ENCODE peak calls at places on chromosomes 2 and 18, in five cellular contexts. X is neural progenitor cell, Q is adrenal gland, G is OCI-LY7, U is sigmoid colon. V is an unnamed sample. For H3K9me3, the result is how much of the 10 kb centered on the place peaks cover.

GRCh38 chr2:168805615-168806014 is 3.2 kb downstream of the NOSTRIN start:
- DNase-seq in Q (no peak), U (no peak), G (no peak), X (no peak), V (no peak)

GRCh38 chr18:59455728-59456276 is 96.7 kb upstream of the LMAN1 start:
- DNase-seq in X (no peak), U (peak), Q (peak), G (no peak), V (no peak)

GRCh38 chr2:206863196-206863595 is 76.1 kb upstream of the CPO start:
- DNase-seq in X (no peak), U (no peak), G (no peak), Q (no peak), V (no peak)

GRCh38 chr2:173854840-173855239 is 110.3 kb downstream of the SP3 start:
- DNase-seq in U (no peak), G (no peak), X (no peak), Q (peak), V (peak)

GRCh38 chr2:222791946-222792649 is 68.7 kb upstream of the ACSL3 start:
- DNase-seq in Q (peak), U (peak), G (no peak), X (no peak), V (peak)

GRCh38 chr2:206063635-206064034 is 22.3 kb downstream of the INO80D start:
- DNase-seq in G (no peak), X (no peak), U (no peak), Q (no peak), V (no peak)

GRCh38 chr2:174985624-174986023 is 19.6 kb downstream of the CHN1 start:
- DNase-seq in U (no peak), X (peak), Q (no peak), G (no peak), V (no peak)

GRCh38 chr2:121386707-121387106 is 101.7 kb upstream of the TFCP2L1 start:
- DNase-seq in U (no peak), G (no peak), X (no peak), Q (no peak), V (no peak)

GRCh38 chr2:138565251-138565598 is 63.7 kb downstream of the SPOPL start:
- DNase-seq in X (no peak), G (no peak), Q (no peak), U (no peak), V (no peak)

GRCh38 chr2:25714740-25715139 is 41.4 kb upstream of the DTNB start:
- DNase-seq in U (no peak), Q (no peak), G (no peak), X (no peak), V (no peak)

GRCh38 chr2:164257794-164258193 is 363.5 kb downstream of the GRB14 start:
- DNase-seq in G (no peak), Q (no peak), X (no peak), U (no peak), V (no peak)
- H3K4me3 ChIP-seq in G (no peak), Q (no peak), X (no peak), U (no peak), V (no peak)

GRCh38 chr2:62207480-62207879 is 11.6 kb downstream of the B3GNT2 start:
- DNase-seq in U (no peak), G (no peak), Q (no peak), X (peak), V (no peak)
- H3K9me3 ChIP-seq in U (under half), G (under half), Q (under half), X (under half), V (under half)

GRCh38 chr2:150644298-150645067 is 157.0 kb upstream of the RND3 start:
- DNase-seq in X (no peak), U (no peak), Q (peak), G (no peak), V (no peak)
- TF ChIP-seq CTCF in X (no peak), U (no peak), Q (no peak), G (no peak), V (no peak)

GRCh38 chr2:100034431-100034830 is 108.0 kb downstream of the AFF3 start:
- DNase-seq in U (no peak), X (no peak), G (no peak), Q (no peak), V (no peak)

GRCh38 chr2:100038019-100038418 is 104.4 kb downstream of the AFF3 start:
- DNase-seq in Q (no peak), X (peak), G (no peak), U (no peak), V (no peak)

GRCh38 chr2:100039291-100039985 is 103.0 kb downstream of the AFF3 start:
- DNase-seq in U (no peak), G (no peak), X (no peak), Q (no peak), V (no peak)

GRCh38 chr2:100036020-100036419 is 106.4 kb downstream of the AFF3 start:
- DNase-seq in X (no peak), Q (no peak), U (no peak), G (no peak), V (no peak)

GRCh38 chr2:100036793-100037192 is 105.6 kb downstream of the AFF3 start:
- DNase-seq in Q (no peak), X (no peak), G (no peak), U (no peak), V (no peak)
- H3K4me3 ChIP-seq in Q (no peak), X (no peak), G (no peak), U (no peak), V (no peak)

GRCh38 chr18:29012364-29012763 is 835.4 kb upstream of the CDH2 start:
- DNase-seq in U (no peak), G (no peak), Q (no peak), X (no peak), V (no peak)
- H3K9me3 ChIP-seq in U (under half), G (under half), Q (under half), X (under half), V (under half)

DNA sequence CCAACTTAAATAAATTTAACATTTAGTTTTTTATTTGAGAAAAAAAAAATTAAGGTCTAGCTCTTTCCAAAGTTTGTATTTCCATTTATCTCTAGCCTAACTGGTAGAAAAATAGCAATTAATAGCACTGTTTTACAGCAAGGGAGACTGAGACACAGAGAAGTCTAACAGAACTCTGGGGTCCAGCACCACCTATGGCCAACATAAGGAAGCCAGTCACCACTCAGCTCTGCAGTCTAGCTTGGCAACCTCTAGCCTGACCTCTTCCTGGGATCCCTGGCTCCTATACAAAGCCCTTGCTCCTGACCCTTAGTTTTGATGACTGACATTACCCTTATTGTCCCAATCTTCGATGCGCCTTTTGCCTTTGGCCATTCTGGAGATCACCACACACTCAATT is 114.1 kb upstream of the TLK1 start:
- DNase-seq in X (no peak), G (no peak), U (no peak), Q (no peak), V (no peak)
- TF ChIP-seq CTCF in X (no peak), G (no peak), U (no peak), Q (no peak), V (no peak)

GRCh38 chr2:214052235-214052634 is 358.6 kb upstream of the VWC2L start:
- DNase-seq in U (no peak), X (no peak), Q (peak), G (no peak), V (no peak)

GRCh38 chr2:214057986-214058385 is 352.9 kb upstream of the VWC2L start:
- DNase-seq in X (no peak), G (no peak), Q (no peak), U (no peak), V (no peak)
- H3K4me3 ChIP-seq in X (no peak), G (no peak), Q (no peak), U (no peak), V (no peak)

DNA sequence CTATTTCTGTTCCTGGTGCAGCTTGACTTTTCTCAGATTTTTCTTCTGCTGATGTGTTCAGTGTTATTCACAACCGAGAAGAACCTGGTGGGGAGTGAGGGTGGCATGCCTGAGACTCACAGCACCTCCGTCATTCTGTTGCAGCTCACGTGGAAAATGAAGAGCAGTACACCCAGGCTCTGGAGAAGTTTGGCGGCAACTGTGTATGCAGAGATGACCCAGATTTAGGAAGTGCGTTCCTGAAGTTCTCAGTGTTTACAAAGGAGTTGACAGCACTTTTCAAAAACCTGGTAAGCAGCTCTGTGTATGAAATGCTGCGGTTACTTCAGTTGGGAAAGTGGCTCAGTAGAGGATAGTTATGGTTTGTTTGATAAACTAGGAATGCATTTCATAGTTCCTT is 90.5 kb downstream of the ASAP2 start:
- DNase-seq in X (no peak), U (peak), G (no peak), Q (no peak), V (no peak)
- H3K9me3 ChIP-seq in X (under half), U (under half), G (under half), Q (under half), V (under half)

V was measured in psoas muscle.